ENCODE peak calls at places on chromosomes 13 and 19, in seven cellular contexts. One of them, this sample, is unnamed.

GRCh38 chr19:48390188-48391099 is 907 bp downstream of the KDELR1 start:
- DNase-seq in CD4-positive, alpha-beta T cell: peak
- DNase-seq in astrocyte of the spinal cord: peak
- DNase-seq in NCI-H187: no peak
- DNase-seq in LHCN-M2: peak
- DNase-seq in GM23338: peak
- DNase-seq in GOT3: no peak
- DNase-seq in this sample: no peak

GRCh38 chr13:37313383-37313782 is 207.9 kb upstream of the CSNK1A1L start:
- DNase-seq in CD4-positive, alpha-beta T cell: no peak
- DNase-seq in astrocyte of the spinal cord: peak
- DNase-seq in NCI-H187: no peak
- DNase-seq in LHCN-M2: no peak
- DNase-seq in GM23338: no peak
- DNase-seq in GOT3: no peak
- DNase-seq in this sample: no peak

GRCh38 chr13:86591862-86592261 is 792.6 kb upstream of the SLITRK6 start:
- DNase-seq in CD4-positive, alpha-beta T cell: no peak
- DNase-seq in astrocyte of the spinal cord: no peak
- DNase-seq in NCI-H187: no peak
- DNase-seq in LHCN-M2: no peak
- DNase-seq in GM23338: no peak
- DNase-seq in GOT3: no peak
- DNase-seq in this sample: no peak

GRCh38 chr13:102569488-102569887 is 27.3 kb upstream of the TPP2 start:
- DNase-seq in CD4-positive, alpha-beta T cell: no peak
- DNase-seq in astrocyte of the spinal cord: no peak
- DNase-seq in NCI-H187: no peak
- DNase-seq in LHCN-M2: no peak
- DNase-seq in GM23338: no peak
- DNase-seq in GOT3: no peak
- DNase-seq in this sample: no peak

GRCh38 chr19:55633866-55634265 is 6.9 kb upstream of the ZNF580 start:
- DNase-seq in CD4-positive, alpha-beta T cell: no peak
- DNase-seq in astrocyte of the spinal cord: no peak
- DNase-seq in NCI-H187: no peak
- DNase-seq in LHCN-M2: no peak
- DNase-seq in GM23338: no peak
- DNase-seq in GOT3: no peak
- DNase-seq in this sample: no peak

GRCh38 chr19:18397242-18398202 is at the start of gene LRRC25:
- DNase-seq in CD4-positive, alpha-beta T cell: no peak
- DNase-seq in astrocyte of the spinal cord: no peak
- DNase-seq in NCI-H187: no peak
- DNase-seq in LHCN-M2: no peak
- DNase-seq in GM23338: peak
- DNase-seq in GOT3: no peak
- DNase-seq in this sample: no peak

GRCh38 chr19:41449079-41449864 is 6.3 kb downstream of the ERICH4 start:
- DNase-seq in CD4-positive, alpha-beta T cell: peak
- DNase-seq in astrocyte of the spinal cord: peak
- DNase-seq in NCI-H187: peak
- DNase-seq in LHCN-M2: peak
- DNase-seq in GM23338: peak
- DNase-seq in GOT3: peak
- DNase-seq in this sample: no peak

GRCh38 chr13:110306960-110307696 is at the start of the genes COL4A1 and COL4A2:
- DNase-seq in CD4-positive, alpha-beta T cell: no peak
- DNase-seq in astrocyte of the spinal cord: peak
- DNase-seq in NCI-H187: no peak
- DNase-seq in LHCN-M2: peak
- DNase-seq in GM23338: peak
- DNase-seq in GOT3: no peak
- DNase-seq in this sample: no peak

GRCh38 chr13:37058801-37059135 is 720 bp downstream of the SUPT20H start:
- DNase-seq in CD4-positive, alpha-beta T cell: no peak
- DNase-seq in astrocyte of the spinal cord: no peak
- DNase-seq in NCI-H187: no peak
- DNase-seq in LHCN-M2: peak
- DNase-seq in GM23338: peak
- DNase-seq in GOT3: no peak
- DNase-seq in this sample: no peak

GRCh38 chr13:21676611-21677021 is 5.7 kb downstream of the FGF9 start:
- DNase-seq in CD4-positive, alpha-beta T cell: no peak
- DNase-seq in astrocyte of the spinal cord: no peak
- DNase-seq in NCI-H187: no peak
- DNase-seq in LHCN-M2: no peak
- DNase-seq in GM23338: peak
- DNase-seq in GOT3: no peak
- DNase-seq in this sample: no peak

GRCh38 chr13:35789335-35790166 is 313.1 kb upstream of the MAB21L1 start:
- DNase-seq in CD4-positive, alpha-beta T cell: no peak
- DNase-seq in astrocyte of the spinal cord: peak
- DNase-seq in NCI-H187: no peak
- DNase-seq in LHCN-M2: peak
- DNase-seq in GM23338: peak
- DNase-seq in GOT3: no peak
- DNase-seq in this sample: no peak

GRCh38 chr19:39915101-39915847 is 19.2 kb downstream of the FCGBP start:
- DNase-seq in CD4-positive, alpha-beta T cell: no peak
- DNase-seq in astrocyte of the spinal cord: no peak
- DNase-seq in NCI-H187: no peak
- DNase-seq in LHCN-M2: no peak
- DNase-seq in GM23338: peak
- DNase-seq in GOT3: no peak
- DNase-seq in this sample: no peak

GRCh38 chr19:3250675-3251074 is 26.2 kb downstream of the CELF5 start:
- DNase-seq in CD4-positive, alpha-beta T cell: peak
- DNase-seq in astrocyte of the spinal cord: no peak
- DNase-seq in NCI-H187: no peak
- DNase-seq in LHCN-M2: no peak
- DNase-seq in GM23338: peak
- DNase-seq in GOT3: peak
- DNase-seq in this sample: no peak

GRCh38 chr13:113548171-113548641 is 36.3 kb upstream of the TFDP1 start:
- DNase-seq in CD4-positive, alpha-beta T cell: no peak
- DNase-seq in astrocyte of the spinal cord: peak
- DNase-seq in NCI-H187: peak
- DNase-seq in LHCN-M2: no peak
- DNase-seq in GM23338: no peak
- DNase-seq in GOT3: no peak
- DNase-seq in this sample: no peak

This sample was measured in epithelial cell of proximal tubule.